ENCODE peak calls at places on chromosomes 6 and 20, in four cellular contexts. One of them, this sample, is unnamed. For H3K27me3, the result is how much of the 10 kb centered on the place peaks cover.

GRCh38 chr6:11214911-11215310 is 17.6 kb downstream of the NEDD9 start:
- DNase-seq in K562: no peak
- DNase-seq in H1: no peak
- DNase-seq in suprapubic skin: no peak
- DNase-seq in this sample: no peak

GRCh38 chr6:166460473-166461437 is 78.0 kb upstream of the MPC1 start:
- DNase-seq in H1: no peak
- DNase-seq in K562: no peak
- DNase-seq in suprapubic skin: no peak
- DNase-seq in this sample: no peak

GRCh38 chr6:101294676-101295075 is 98.8 kb upstream of the GRIK2 start:
- DNase-seq in suprapubic skin: no peak
- DNase-seq in H1: no peak
- DNase-seq in K562: no peak
- DNase-seq in this sample: no peak

GRCh38 chr6:11416936-11417576 is 120.5 kb upstream of the TMEM170B start:
- DNase-seq in K562: no peak
- DNase-seq in suprapubic skin: no peak
- DNase-seq in H1: no peak
- DNase-seq in this sample: no peak

GRCh38 chr20:60000271-60001026 is 42.2 kb downstream of the CDH26 start:
- DNase-seq in K562: no peak
- DNase-seq in H1: no peak
- DNase-seq in suprapubic skin: no peak
- DNase-seq in this sample: no peak

GRCh38 chr6:35474978-35475570 is 6.9 kb downstream of the RPL10A start:
- DNase-seq in H1: no peak
- DNase-seq in suprapubic skin: no peak
- DNase-seq in K562: no peak
- DNase-seq in this sample: no peak

GRCh38 chr6:132933085-132933484 is 118.7 kb downstream of the RPS12 start:
- DNase-seq in K562: no peak
- DNase-seq in suprapubic skin: no peak
- DNase-seq in H1: no peak
- DNase-seq in this sample: no peak

GRCh38 chr20:52426856-52427255 is 235.3 kb upstream of the ZFP64 start:
- DNase-seq in suprapubic skin: no peak
- DNase-seq in K562: no peak
- DNase-seq in H1: no peak
- DNase-seq in this sample: no peak

GRCh38 chr6:33609444-33610034 is 11.6 kb upstream of the ITPR3 start:
- DNase-seq in K562: no peak
- DNase-seq in H1: no peak
- DNase-seq in suprapubic skin: peak
- DNase-seq in this sample: no peak

GRCh38 chr20:8361008-8361652 is 229.1 kb downstream of the PLCB1 start:
- DNase-seq in K562: no peak
- DNase-seq in H1: no peak
- DNase-seq in suprapubic skin: no peak
- DNase-seq in this sample: peak

GRCh38 chr6:153435787-153436186 is 304.7 kb upstream of the RGS17 start:
- DNase-seq in suprapubic skin: no peak
- DNase-seq in K562: no peak
- DNase-seq in H1: no peak
- DNase-seq in this sample: no peak

GRCh38 chr20:1813101-1813529 is 82.1 kb upstream of the SIRPA start:
- DNase-seq in suprapubic skin: no peak
- DNase-seq in K562: no peak
- DNase-seq in H1: no peak
- DNase-seq in this sample: peak

GRCh38 chr6:33570806-33571636 is 9.1 kb downstream of the BAK1 start:
- DNase-seq in H1: no peak
- DNase-seq in K562: peak
- DNase-seq in suprapubic skin: peak
- DNase-seq in this sample: peak

GRCh38 chr6:110270166-110270565 is 88.0 kb downstream of the METTL24 start:
- DNase-seq in K562: no peak
- DNase-seq in H1: peak
- DNase-seq in suprapubic skin: no peak
- DNase-seq in this sample: no peak

GRCh38 chr6:14542670-14543366 is 425.2 kb downstream of the CD83 start:
- DNase-seq in suprapubic skin: no peak
- DNase-seq in H1: no peak
- DNase-seq in K562: no peak
- DNase-seq in this sample: no peak

GRCh38 chr6:6861346-6861745 is 246.4 kb upstream of the RREB1 start:
- DNase-seq in suprapubic skin: no peak
- DNase-seq in H1: no peak
- DNase-seq in K562: no peak
- DNase-seq in this sample: no peak

GRCh38 chr20:2767768-2768631 is 32.4 kb downstream of the CPXM1 start:
- DNase-seq in H1: no peak
- DNase-seq in suprapubic skin: no peak
- DNase-seq in K562: no peak
- DNase-seq in this sample: no peak

GRCh38 chr6:20846602-20847028 is 312.4 kb downstream of the CDKAL1 start:
- DNase-seq in H1: no peak
- DNase-seq in K562: peak
- DNase-seq in suprapubic skin: no peak
- DNase-seq in this sample: no peak

GRCh38 chr6:134289204-134289575 is 28.7 kb downstream of the SGK1 start:
- DNase-seq in H1: no peak
- DNase-seq in K562: no peak
- DNase-seq in suprapubic skin: no peak
- DNase-seq in this sample: no peak

GRCh38 chr20:57711311-57711712 is 1.5 kb upstream of the PMEPA1 start:
- DNase-seq in H1: no peak
- DNase-seq in suprapubic skin: no peak
- DNase-seq in K562: no peak
- DNase-seq in this sample: no peak

GRCh38 chr6:27865952-27866369 is 46.2 kb downstream of the OR2B2 start:
- DNase-seq in K562: no peak
- DNase-seq in suprapubic skin: no peak
- DNase-seq in H1: no peak
- DNase-seq in this sample: no peak

GRCh38 chr6:37456126-37456525 is 23.1 kb downstream of the CMTR1 start:
- DNase-seq in H1: no peak
- DNase-seq in suprapubic skin: no peak
- DNase-seq in K562: no peak
- DNase-seq in this sample: no peak

GRCh38 chr6:132728616-132729015 is 14.8 kb upstream of the VNN1 start:
- DNase-seq in H1: no peak
- DNase-seq in suprapubic skin: no peak
- DNase-seq in K562: no peak
- DNase-seq in this sample: no peak

DNA sequence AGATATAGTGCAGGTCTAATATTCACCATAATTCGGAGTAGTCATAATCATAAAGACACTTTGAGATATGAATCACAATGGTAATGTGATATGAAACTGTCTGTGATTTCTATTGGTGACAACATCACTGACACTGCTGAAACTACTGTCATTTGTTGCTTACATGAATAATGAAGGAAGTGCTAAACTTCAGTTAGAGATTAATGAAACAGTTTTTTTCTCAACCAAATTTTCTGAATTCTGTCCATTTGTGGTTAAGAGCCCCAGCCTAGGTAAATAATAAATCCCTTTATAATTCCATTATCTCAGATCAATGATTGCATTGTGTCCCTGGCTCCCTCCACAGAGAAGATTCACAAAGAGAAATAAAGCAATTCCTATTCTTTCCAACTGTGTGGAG is 122.6 kb downstream of the HIVEP2 start:
- DNase-seq in suprapubic skin: no peak
- DNase-seq in H1: no peak
- DNase-seq in K562: no peak
- DNase-seq in this sample: no peak
- TF ChIP-seq EP300 in suprapubic skin: no peak
- TF ChIP-seq EP300 in H1: no peak
- TF ChIP-seq EP300 in K562: no peak
- TF ChIP-seq EP300 in this sample: no peak

GRCh38 chr6:29553268-29554057 is 6.1 kb downstream of the UBD start:
- DNase-seq in H1: peak
- DNase-seq in K562: no peak
- DNase-seq in suprapubic skin: no peak
- DNase-seq in this sample: peak
- H3K27me3 ChIP-seq in H1: under half
- H3K27me3 ChIP-seq in K562: under half
- H3K27me3 ChIP-seq in suprapubic skin: under half
- H3K27me3 ChIP-seq in this sample: half or more

DNA sequence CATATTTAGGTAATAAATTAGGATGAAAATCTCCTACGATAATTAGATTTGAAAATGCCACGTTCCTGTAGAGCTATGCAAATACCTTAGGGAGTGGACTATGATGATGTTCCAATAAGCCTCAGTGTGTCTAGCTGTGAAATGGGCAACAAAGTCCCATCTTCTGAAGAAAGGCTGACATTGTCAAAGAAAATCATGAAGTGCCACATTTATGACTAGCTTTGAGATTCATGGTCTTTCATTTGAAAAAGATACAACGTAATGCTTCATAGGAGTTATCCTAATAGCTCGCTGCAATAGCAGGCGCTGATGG is 23.8 kb upstream of the BCAS1 start:
- DNase-seq in H1: no peak
- DNase-seq in suprapubic skin: no peak
- DNase-seq in K562: no peak
- DNase-seq in this sample: no peak
- TF ChIP-seq EP300 in H1: no peak
- TF ChIP-seq EP300 in suprapubic skin: no peak
- TF ChIP-seq EP300 in K562: no peak
- TF ChIP-seq EP300 in this sample: no peak

GRCh38 chr6:57432162-57432561 is 114.7 kb downstream of the PRIM2 start:
- DNase-seq in H1: no peak
- DNase-seq in K562: no peak
- DNase-seq in suprapubic skin: no peak
- DNase-seq in this sample: no peak
- H3K27me3 ChIP-seq in H1: under half
- H3K27me3 ChIP-seq in K562: under half
- H3K27me3 ChIP-seq in suprapubic skin: under half
- H3K27me3 ChIP-seq in this sample: under half

GRCh38 chr20:44210422-44211176 is at the start of gene OSER1:
- DNase-seq in suprapubic skin: peak
- DNase-seq in H1: peak
- DNase-seq in K562: peak
- DNase-seq in this sample: peak
- TF ChIP-seq EP300 in suprapubic skin: no peak
- TF ChIP-seq EP300 in H1: no peak
- TF ChIP-seq EP300 in K562: peak
- TF ChIP-seq EP300 in this sample: peak

GRCh38 chr20:64091340-64091739 is 7.1 kb upstream of the LKAAEAR1 start:
- DNase-seq in H1: no peak
- DNase-seq in K562: no peak
- DNase-seq in suprapubic skin: no peak
- DNase-seq in this sample: no peak
- H3K27me3 ChIP-seq in H1: under half
- H3K27me3 ChIP-seq in K562: under half
- H3K27me3 ChIP-seq in suprapubic skin: under half
- H3K27me3 ChIP-seq in this sample: under half

DNA sequence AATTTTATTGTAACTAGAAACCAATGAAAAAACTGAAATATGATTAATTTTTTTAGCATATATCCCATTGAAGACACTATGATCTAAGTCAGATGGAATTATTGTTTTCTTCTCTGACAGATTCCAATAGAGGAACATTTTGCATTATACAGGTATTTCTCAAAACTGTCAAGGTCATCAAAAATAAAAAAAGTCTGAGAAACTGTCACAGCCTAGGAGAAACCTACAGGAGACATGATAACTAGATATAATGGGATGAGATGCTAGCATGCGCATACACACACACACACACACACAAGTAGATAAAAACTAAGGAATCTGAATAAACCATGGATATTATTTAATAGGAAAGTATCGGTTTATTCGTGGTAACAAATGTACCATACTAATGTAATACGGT is 161.9 kb upstream of the HCRTR2 start:
- DNase-seq in H1: no peak
- DNase-seq in suprapubic skin: no peak
- DNase-seq in K562: no peak
- DNase-seq in this sample: no peak
- TF ChIP-seq EP300 in H1: no peak
- TF ChIP-seq EP300 in suprapubic skin: no peak
- TF ChIP-seq EP300 in K562: no peak
- TF ChIP-seq EP300 in this sample: no peak

DNA sequence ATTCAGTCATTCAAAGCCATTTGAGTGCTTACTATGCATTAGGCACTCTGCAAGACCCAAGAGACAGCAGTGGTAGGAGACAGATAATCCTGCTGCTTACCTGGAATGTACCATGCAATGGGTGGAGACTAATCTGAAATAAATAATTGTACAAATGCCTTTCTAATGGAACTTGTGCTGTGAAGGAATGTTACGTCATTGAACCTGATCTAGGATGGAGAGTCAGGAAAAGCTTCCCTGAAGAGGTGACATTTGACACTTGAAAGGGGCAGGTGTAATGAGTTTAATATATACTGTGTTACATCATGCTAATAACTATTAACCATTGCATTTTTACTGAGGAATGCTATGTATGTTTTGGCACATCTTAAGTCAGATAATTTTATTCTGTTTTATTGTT is 491.0 kb upstream of the FLRT3 start:
- DNase-seq in suprapubic skin: no peak
- DNase-seq in K562: no peak
- DNase-seq in H1: no peak
- DNase-seq in this sample: no peak
- H3K27me3 ChIP-seq in suprapubic skin: under half
- H3K27me3 ChIP-seq in K562: under half
- H3K27me3 ChIP-seq in H1: under half
- H3K27me3 ChIP-seq in this sample: under half